ENCODE peak calls at places on chromosome 5, in seven cellular contexts. P, F, B, A, J, M and E are unnamed samples.

GRCh38 chr5:177536386-177536785 is 18.0 kb downstream of the FAM193B start:
- DNase-seq in P (no peak), F (no peak), B (no peak), A (no peak), J (no peak), M (no peak), E (no peak)

GRCh38 chr5:124513216-124513615 is 233.2 kb downstream of the ZNF608 start:
- DNase-seq in P (no peak), F (peak), B (no peak), A (peak), J (no peak), M (peak), E (no peak)

GRCh38 chr5:174094857-174095606 is 49.5 kb downstream of the NSG2 start:
- DNase-seq in P (no peak), F (no peak), B (no peak), A (no peak), J (no peak), M (no peak), E (no peak)

GRCh38 chr5:30749971-30750370 is 443.5 kb upstream of the CDH6 start:
- DNase-seq in P (no peak), F (peak), B (no peak), A (no peak), J (no peak), M (peak), E (no peak)

GRCh38 chr5:66829826-66830225 is 233.6 kb downstream of the MAST4 start:
- DNase-seq in P (no peak), F (peak), B (no peak), A (peak), J (no peak), M (peak), E (no peak)

GRCh38 chr5:170436335-170436734 is 47.2 kb upstream of the KCNMB1 start:
- DNase-seq in P (no peak), F (no peak), B (no peak), A (no peak), J (no peak), M (no peak), E (peak)

GRCh38 chr5:176368726-176369125 is 3.4 kb downstream of the ARL10 start:
- DNase-seq in P (no peak), F (no peak), B (no peak), A (no peak), J (no peak), M (no peak), E (no peak)

GRCh38 chr5:113197456-113198200 is 221.0 kb downstream of the DCP2 start:
- DNase-seq in P (no peak), F (no peak), B (peak), A (no peak), J (no peak), M (no peak), E (no peak)

GRCh38 chr5:74885170-74885569 is 19.0 kb upstream of the FAM169A start:
- DNase-seq in P (no peak), F (no peak), B (no peak), A (no peak), J (no peak), M (peak), E (no peak)

GRCh38 chr5:159928122-159928960 is 12.1 kb downstream of the ADRA1B start:
- DNase-seq in P (no peak), F (peak), B (no peak), A (peak), J (peak), M (peak), E (peak)

GRCh38 chr5:147818290-147818689 is 13.2 kb downstream of the SPINK1 start:
- DNase-seq in P (no peak), F (no peak), B (no peak), A (no peak), J (no peak), M (no peak), E (no peak)

GRCh38 chr5:96880402-96881164 is 4.3 kb downstream of the ERAP2 start:
- DNase-seq in P (no peak), F (peak), B (no peak), A (peak), J (no peak), M (peak), E (no peak)

GRCh38 chr5:36360311-36360710 is 58.6 kb upstream of the RANBP3L start:
- DNase-seq in P (no peak), F (no peak), B (no peak), A (no peak), J (no peak), M (peak), E (no peak)

GRCh38 chr5:173786296-173787187 is 101.6 kb upstream of the CPEB4 start:
- DNase-seq in P (no peak), F (no peak), B (no peak), A (no peak), J (no peak), M (no peak), E (no peak)

GRCh38 chr5:84403773-84404172 is 19.1 kb upstream of the EDIL3 start:
- DNase-seq in P (no peak), F (peak), B (no peak), A (peak), J (no peak), M (peak), E (no peak)

DNA sequence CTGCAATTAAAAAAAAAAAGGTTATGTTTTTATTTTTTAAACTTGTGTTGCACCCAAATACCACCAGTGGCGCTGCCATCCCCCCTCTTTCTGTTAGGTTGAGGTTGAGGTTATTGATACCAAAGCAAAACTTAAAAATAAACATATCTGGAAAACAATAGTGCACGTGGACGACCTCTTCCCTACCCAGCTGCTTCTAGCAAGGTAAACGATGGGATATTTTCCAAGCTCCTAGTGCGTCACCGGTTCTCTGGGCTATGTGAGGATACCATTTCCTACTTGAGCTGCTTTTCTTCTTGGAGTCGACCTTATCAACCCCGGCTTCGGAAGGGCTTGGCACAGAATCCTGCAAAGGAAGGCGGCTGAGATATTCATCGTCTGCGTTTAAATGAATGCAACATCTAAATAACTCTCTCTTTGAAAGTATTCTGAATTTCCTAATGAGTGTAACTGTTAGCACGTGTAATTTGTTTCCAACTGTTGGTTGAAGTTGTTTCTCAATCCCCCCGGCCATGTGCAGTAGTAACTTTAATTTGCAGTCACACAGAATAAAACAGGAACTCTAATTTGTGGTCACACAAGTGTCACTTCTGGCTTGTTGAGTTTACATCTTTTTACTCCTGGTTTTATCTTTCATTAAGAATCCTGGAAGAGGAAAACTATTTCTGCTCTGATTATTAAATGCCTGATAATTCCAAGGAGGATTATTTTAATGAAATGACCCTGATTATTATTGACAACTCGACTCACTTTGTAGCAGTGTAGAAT is 993 bp downstream of the SCAMP1 start:
- DNase-seq in P (peak), F (peak), B (peak), A (peak), J (peak), M (peak), E (peak)
- TF ChIP-seq CTCF in P (no peak), F (peak), B (no peak), A (peak), J (peak), M (peak), E (no peak)

GRCh38 chr5:68215208-68215887 is at the start of gene PIK3R1:
- DNase-seq in P (peak), F (peak), B (peak), A (peak), J (peak), M (peak), E (peak)
- TF ChIP-seq CTCF in P (no peak), F (peak), B (peak), A (peak), J (peak), M (peak), E (peak)

GRCh38 chr5:133365738-133366137 is 246.6 kb downstream of the FSTL4 start:
- DNase-seq in P (no peak), F (no peak), B (no peak), A (no peak), J (no peak), M (no peak), E (no peak)

GRCh38 chr5:133366438-133366837 is 245.9 kb downstream of the FSTL4 start:
- DNase-seq in P (no peak), F (no peak), B (no peak), A (no peak), J (no peak), M (no peak), E (no peak)

GRCh38 chr5:133364916-133365315 is 247.4 kb downstream of the FSTL4 start:
- DNase-seq in P (no peak), F (no peak), B (no peak), A (no peak), J (no peak), M (no peak), E (no peak)

GRCh38 chr5:133363807-133364587 is 248.3 kb downstream of the FSTL4 start:
- DNase-seq in P (no peak), F (no peak), B (no peak), A (no peak), J (no peak), M (no peak), E (no peak)

GRCh38 chr5:133365326-133365725 is 247.0 kb downstream of the FSTL4 start:
- DNase-seq in P (no peak), F (no peak), B (no peak), A (no peak), J (no peak), M (no peak), E (no peak)
- TF ChIP-seq CTCF in P (no peak), F (peak), B (no peak), A (no peak), J (no peak), M (peak), E (no peak)

DNA sequence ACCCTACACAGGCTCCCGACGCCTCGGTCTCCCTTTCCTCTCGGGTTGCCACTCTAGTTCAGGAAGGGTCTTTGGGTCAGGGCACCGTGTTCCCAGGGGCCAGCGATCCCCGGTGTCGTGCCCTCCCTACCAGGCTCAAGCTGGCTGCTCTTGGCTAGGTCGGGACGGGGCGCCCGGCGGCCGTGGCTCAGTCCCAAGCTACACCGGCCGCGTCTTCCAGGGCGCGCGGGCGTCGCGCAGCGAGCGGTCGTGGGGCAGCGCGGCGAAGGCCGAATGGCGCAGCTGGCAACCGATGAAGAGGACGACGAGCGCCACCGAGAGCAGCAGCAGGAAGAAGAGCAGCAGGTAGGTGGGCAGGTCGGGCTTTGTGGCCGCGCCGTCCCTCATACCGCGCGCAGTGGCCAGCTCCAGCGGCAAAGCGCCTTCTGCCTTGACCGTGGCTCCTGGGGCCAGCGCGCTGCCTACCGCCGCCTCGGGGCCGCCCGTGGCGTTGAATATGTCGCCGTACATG is 892 bp downstream of the SMIM32 start:
- DNase-seq in P (no peak), F (peak), B (no peak), A (peak), J (no peak), M (peak), E (no peak)
- TF ChIP-seq CTCF in P (no peak), F (no peak), B (no peak), A (no peak), J (no peak), M (no peak), E (no peak)

GRCh38 chr5:316210-317085 is 5.1 kb upstream of the AHRR start:
- DNase-seq in P (no peak), F (no peak), B (no peak), A (no peak), J (no peak), M (no peak), E (no peak)

GRCh38 chr5:318341-318897 is 3.1 kb upstream of the AHRR start:
- DNase-seq in P (no peak), F (peak), B (no peak), A (peak), J (no peak), M (peak), E (peak)

GRCh38 chr5:315488-316209 is 5.9 kb upstream of the AHRR start:
- DNase-seq in P (no peak), F (no peak), B (no peak), A (no peak), J (no peak), M (no peak), E (no peak)

GRCh38 chr5:318931-319601 is 2.4 kb upstream of the AHRR start:
- DNase-seq in P (no peak), F (no peak), B (no peak), A (no peak), J (no peak), M (no peak), E (no peak)

GRCh38 chr5:317086-317811 is 4.3 kb upstream of the AHRR start:
- DNase-seq in P (no peak), F (peak), B (no peak), A (peak), J (no peak), M (peak), E (no peak)
- TF ChIP-seq CTCF in P (peak), F (peak), B (no peak), A (peak), J (peak), M (peak), E (no peak)

GRCh38 chr5:130198927-130199326 is 294.7 kb downstream of the CHSY3 start:
- DNase-seq in P (no peak), F (peak), B (no peak), A (peak), J (no peak), M (peak), E (no peak)
- TF ChIP-seq CTCF in P (no peak), F (peak), B (no peak), A (peak), J (no peak), M (peak), E (no peak)

DNA sequence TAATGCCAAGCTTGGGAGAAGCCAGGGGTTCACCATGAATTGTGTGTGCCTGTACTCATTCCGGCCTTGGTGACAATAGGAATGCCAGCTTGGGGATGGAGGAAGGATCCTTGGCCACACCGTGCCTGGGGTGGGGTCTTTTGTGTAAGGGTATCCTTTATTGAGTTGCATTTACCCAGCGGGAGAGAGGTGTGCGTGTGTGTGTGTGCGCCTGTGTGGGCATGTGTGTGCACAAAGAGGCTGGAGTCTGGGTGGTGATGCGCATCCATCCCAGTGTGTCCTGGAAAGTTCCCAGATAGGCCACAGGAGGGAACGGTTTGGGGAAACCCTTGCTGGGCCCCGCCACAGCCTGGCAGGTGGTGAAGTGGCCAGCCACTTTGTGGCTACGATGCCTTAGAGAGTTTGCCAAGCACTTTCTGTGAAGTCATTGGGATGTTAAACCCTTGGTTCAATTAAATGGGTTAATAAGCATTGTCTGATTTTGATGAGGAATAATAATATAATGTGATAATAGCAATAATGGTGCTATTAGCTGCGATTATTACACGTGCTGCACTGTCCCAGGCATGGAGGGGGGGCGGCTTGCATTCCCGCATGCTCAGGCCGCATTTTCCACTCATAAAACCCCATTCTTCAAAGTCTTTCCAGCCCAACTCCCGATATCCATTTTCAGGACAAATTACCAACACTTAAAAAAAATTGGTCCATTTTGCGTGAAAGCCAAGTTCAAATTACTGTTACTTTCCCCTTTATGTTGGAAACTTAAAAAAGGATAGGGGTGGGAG is 13.7 kb downstream of the PITX1 start:
- DNase-seq in P (no peak), F (no peak), B (peak), A (no peak), J (no peak), M (no peak), E (no peak)
- TF ChIP-seq CTCF in P (no peak), F (no peak), B (no peak), A (no peak), J (no peak), M (no peak), E (no peak)

GRCh38 chr5:126490167-126490937 is 67.1 kb downstream of the GRAMD2B start:
- DNase-seq in P (no peak), F (no peak), B (no peak), A (no peak), J (no peak), M (peak), E (no peak)
- TF ChIP-seq CTCF in P (no peak), F (no peak), B (no peak), A (peak), J (no peak), M (no peak), E (no peak)

GRCh38 chr5:179343902-179344300 is 1.4 kb downstream of the ADAMTS2 start:
- DNase-seq in P (no peak), F (peak), B (no peak), A (peak), J (no peak), M (peak), E (no peak)
- TF ChIP-seq CTCF in P (no peak), F (peak), B (peak), A (peak), J (peak), M (peak), E (no peak)